ENCODE peak calls at places on chromosomes 12 and 14, in nine cellular contexts. One of them, this sample, is unnamed.

GRCh38 chr12:29710104-29710503 is 73.6 kb downstream of the TMTC1 start:
- DNase-seq in A549: no peak
- DNase-seq in nephron progenitor cell: peak
- DNase-seq in cardiac fibroblast: peak
- DNase-seq in endothelial cell: peak
- DNase-seq in ascending aorta: no peak
- DNase-seq in GM23338: peak
- DNase-seq in stomach: no peak
- DNase-seq in progenitor cell of endocrine pancreas: no peak
- DNase-seq in this sample: no peak

GRCh38 chr12:13195848-13196301 is 651 bp upstream of the EMP1 start:
- DNase-seq in progenitor cell of endocrine pancreas: no peak
- DNase-seq in GM23338: no peak
- DNase-seq in A549: no peak
- DNase-seq in stomach: no peak
- DNase-seq in nephron progenitor cell: no peak
- DNase-seq in cardiac fibroblast: no peak
- DNase-seq in endothelial cell: no peak
- DNase-seq in ascending aorta: no peak
- DNase-seq in this sample: no peak

GRCh38 chr12:52171950-52172512 is 19.8 kb downstream of the KRT80 start:
- DNase-seq in ascending aorta: no peak
- DNase-seq in GM23338: peak
- DNase-seq in stomach: peak
- DNase-seq in endothelial cell: peak
- DNase-seq in nephron progenitor cell: peak
- DNase-seq in A549: peak
- DNase-seq in cardiac fibroblast: no peak
- DNase-seq in progenitor cell of endocrine pancreas: peak
- DNase-seq in this sample: no peak

GRCh38 chr12:121579190-121579791 is 1.5 kb downstream of the KDM2B start:
- DNase-seq in cardiac fibroblast: peak
- DNase-seq in stomach: peak
- DNase-seq in progenitor cell of endocrine pancreas: peak
- DNase-seq in endothelial cell: peak
- DNase-seq in GM23338: peak
- DNase-seq in nephron progenitor cell: peak
- DNase-seq in A549: no peak
- DNase-seq in ascending aorta: peak
- DNase-seq in this sample: no peak

GRCh38 chr14:101408077-101408831 is 153.0 kb upstream of the DIO3 start:
- DNase-seq in nephron progenitor cell: no peak
- DNase-seq in progenitor cell of endocrine pancreas: no peak
- DNase-seq in A549: no peak
- DNase-seq in stomach: no peak
- DNase-seq in GM23338: no peak
- DNase-seq in cardiac fibroblast: peak
- DNase-seq in endothelial cell: no peak
- DNase-seq in ascending aorta: no peak
- DNase-seq in this sample: no peak

GRCh38 chr12:64780531-64781373 is 21.5 kb upstream of the GNS start:
- DNase-seq in A549: peak
- DNase-seq in ascending aorta: peak
- DNase-seq in progenitor cell of endocrine pancreas: peak
- DNase-seq in cardiac fibroblast: no peak
- DNase-seq in GM23338: peak
- DNase-seq in endothelial cell: peak
- DNase-seq in nephron progenitor cell: peak
- DNase-seq in stomach: peak
- DNase-seq in this sample: no peak

GRCh38 chr14:51248041-51248987 is 8.3 kb downstream of the TMX1 start:
- DNase-seq in progenitor cell of endocrine pancreas: no peak
- DNase-seq in endothelial cell: no peak
- DNase-seq in stomach: no peak
- DNase-seq in nephron progenitor cell: no peak
- DNase-seq in cardiac fibroblast: no peak
- DNase-seq in A549: no peak
- DNase-seq in GM23338: no peak
- DNase-seq in ascending aorta: no peak
- DNase-seq in this sample: no peak

GRCh38 chr14:101022121-101022520 is 118.6 kb upstream of the RTL1 start:
- DNase-seq in A549: no peak
- DNase-seq in progenitor cell of endocrine pancreas: no peak
- DNase-seq in nephron progenitor cell: no peak
- DNase-seq in cardiac fibroblast: no peak
- DNase-seq in GM23338: no peak
- DNase-seq in stomach: peak
- DNase-seq in ascending aorta: peak
- DNase-seq in endothelial cell: no peak
- DNase-seq in this sample: no peak

GRCh38 chr12:11026118-11026517 is 3.7 kb upstream of the TAS2R19 start:
- DNase-seq in stomach: no peak
- DNase-seq in endothelial cell: peak
- DNase-seq in nephron progenitor cell: no peak
- DNase-seq in progenitor cell of endocrine pancreas: no peak
- DNase-seq in ascending aorta: no peak
- DNase-seq in A549: no peak
- DNase-seq in cardiac fibroblast: no peak
- DNase-seq in GM23338: peak
- DNase-seq in this sample: no peak

GRCh38 chr12:104668274-104668718 is 211.5 kb downstream of the CHST11 start:
- DNase-seq in progenitor cell of endocrine pancreas: no peak
- DNase-seq in endothelial cell: no peak
- DNase-seq in A549: no peak
- DNase-seq in GM23338: no peak
- DNase-seq in stomach: no peak
- DNase-seq in cardiac fibroblast: peak
- DNase-seq in nephron progenitor cell: no peak
- DNase-seq in ascending aorta: no peak
- DNase-seq in this sample: no peak

GRCh38 chr12:55743131-55743921 is 404 bp downstream of the GDF11 start:
- DNase-seq in stomach: peak
- DNase-seq in nephron progenitor cell: peak
- DNase-seq in A549: peak
- DNase-seq in progenitor cell of endocrine pancreas: peak
- DNase-seq in endothelial cell: peak
- DNase-seq in ascending aorta: peak
- DNase-seq in cardiac fibroblast: peak
- DNase-seq in GM23338: peak
- DNase-seq in this sample: no peak

GRCh38 chr12:90589966-90590365 is 365.0 kb downstream of the CCER1 start:
- DNase-seq in endothelial cell: no peak
- DNase-seq in nephron progenitor cell: no peak
- DNase-seq in cardiac fibroblast: no peak
- DNase-seq in stomach: no peak
- DNase-seq in ascending aorta: no peak
- DNase-seq in progenitor cell of endocrine pancreas: no peak
- DNase-seq in A549: no peak
- DNase-seq in GM23338: no peak
- DNase-seq in this sample: no peak

GRCh38 chr14:69059658-69060648 is 80.9 kb upstream of the ACTN1 start:
- DNase-seq in progenitor cell of endocrine pancreas: no peak
- DNase-seq in A549: peak
- DNase-seq in GM23338: no peak
- DNase-seq in cardiac fibroblast: peak
- DNase-seq in ascending aorta: peak
- DNase-seq in stomach: no peak
- DNase-seq in nephron progenitor cell: no peak
- DNase-seq in endothelial cell: no peak
- DNase-seq in this sample: no peak
- TF ChIP-seq CTCF in progenitor cell of endocrine pancreas: no peak
- TF ChIP-seq CTCF in A549: no peak
- TF ChIP-seq CTCF in GM23338: no peak
- TF ChIP-seq CTCF in cardiac fibroblast: no peak
- TF ChIP-seq CTCF in ascending aorta: no peak
- TF ChIP-seq CTCF in stomach: no peak
- TF ChIP-seq CTCF in nephron progenitor cell: no peak
- TF ChIP-seq CTCF in endothelial cell: no peak
- TF ChIP-seq CTCF in this sample: no peak

GRCh38 chr12:6867407-6868210 is at the start of gene TPI1:
- DNase-seq in nephron progenitor cell: peak
- DNase-seq in stomach: peak
- DNase-seq in A549: peak
- DNase-seq in endothelial cell: peak
- DNase-seq in ascending aorta: peak
- DNase-seq in progenitor cell of endocrine pancreas: peak
- DNase-seq in GM23338: peak
- DNase-seq in cardiac fibroblast: peak
- DNase-seq in this sample: peak
- TF ChIP-seq CTCF in nephron progenitor cell: no peak
- TF ChIP-seq CTCF in stomach: no peak
- TF ChIP-seq CTCF in A549: no peak
- TF ChIP-seq CTCF in endothelial cell: no peak
- TF ChIP-seq CTCF in ascending aorta: peak
- TF ChIP-seq CTCF in progenitor cell of endocrine pancreas: no peak
- TF ChIP-seq CTCF in GM23338: no peak
- TF ChIP-seq CTCF in cardiac fibroblast: no peak
- TF ChIP-seq CTCF in this sample: no peak

GRCh38 chr12:26264215-26264838 is 69.0 kb downstream of the SSPN start:
- DNase-seq in cardiac fibroblast: peak
- DNase-seq in endothelial cell: no peak
- DNase-seq in stomach: no peak
- DNase-seq in A549: no peak
- DNase-seq in progenitor cell of endocrine pancreas: no peak
- DNase-seq in GM23338: no peak
- DNase-seq in nephron progenitor cell: no peak
- DNase-seq in ascending aorta: no peak
- DNase-seq in this sample: no peak
- TF ChIP-seq CTCF in cardiac fibroblast: no peak
- TF ChIP-seq CTCF in endothelial cell: no peak
- TF ChIP-seq CTCF in stomach: no peak
- TF ChIP-seq CTCF in A549: no peak
- TF ChIP-seq CTCF in progenitor cell of endocrine pancreas: no peak
- TF ChIP-seq CTCF in GM23338: no peak
- TF ChIP-seq CTCF in nephron progenitor cell: no peak
- TF ChIP-seq CTCF in ascending aorta: no peak
- TF ChIP-seq CTCF in this sample: no peak

DNA sequence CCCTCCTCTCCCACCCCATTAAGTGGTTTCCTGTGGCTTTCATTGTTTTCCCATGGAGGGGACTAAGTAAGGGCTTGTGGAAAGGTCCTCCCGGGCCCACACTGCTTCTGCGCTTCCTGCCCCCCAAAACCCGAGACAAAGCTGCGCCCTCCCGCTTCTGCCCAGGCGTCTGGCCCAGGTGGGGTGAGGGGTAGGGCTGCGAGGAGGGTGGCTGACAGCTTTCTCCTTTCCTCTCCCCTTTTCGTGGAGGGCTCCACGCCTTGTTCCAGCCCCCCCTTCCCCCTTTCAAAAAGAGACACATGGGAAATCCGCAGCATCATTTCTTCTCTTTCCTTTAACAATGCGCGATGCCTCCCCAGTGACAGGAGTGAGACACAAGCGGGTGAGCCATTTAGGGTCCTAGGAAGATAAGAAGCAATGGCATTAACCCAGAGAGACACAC is 622 bp downstream of the DIP2B start:
- DNase-seq in GM23338: no peak
- DNase-seq in cardiac fibroblast: peak
- DNase-seq in nephron progenitor cell: no peak
- DNase-seq in endothelial cell: no peak
- DNase-seq in A549: no peak
- DNase-seq in ascending aorta: no peak
- DNase-seq in progenitor cell of endocrine pancreas: no peak
- DNase-seq in stomach: no peak
- DNase-seq in this sample: no peak
- TF ChIP-seq CTCF in GM23338: no peak
- TF ChIP-seq CTCF in cardiac fibroblast: no peak
- TF ChIP-seq CTCF in nephron progenitor cell: no peak
- TF ChIP-seq CTCF in endothelial cell: no peak
- TF ChIP-seq CTCF in A549: no peak
- TF ChIP-seq CTCF in ascending aorta: no peak
- TF ChIP-seq CTCF in progenitor cell of endocrine pancreas: no peak
- TF ChIP-seq CTCF in stomach: no peak
- TF ChIP-seq CTCF in this sample: no peak

GRCh38 chr12:48977290-48978281 is 536 bp upstream of the WNT1 start:
- DNase-seq in GM23338: peak
- DNase-seq in cardiac fibroblast: peak
- DNase-seq in endothelial cell: peak
- DNase-seq in ascending aorta: peak
- DNase-seq in A549: peak
- DNase-seq in stomach: peak
- DNase-seq in progenitor cell of endocrine pancreas: peak
- DNase-seq in nephron progenitor cell: peak
- DNase-seq in this sample: peak
- TF ChIP-seq CTCF in GM23338: peak
- TF ChIP-seq CTCF in cardiac fibroblast: peak
- TF ChIP-seq CTCF in endothelial cell: peak
- TF ChIP-seq CTCF in ascending aorta: peak
- TF ChIP-seq CTCF in A549: peak
- TF ChIP-seq CTCF in stomach: no peak
- TF ChIP-seq CTCF in progenitor cell of endocrine pancreas: peak
- TF ChIP-seq CTCF in nephron progenitor cell: peak
- TF ChIP-seq CTCF in this sample: no peak